ENCODE peak calls at places on chromosomes 2 and 18, in four cellular contexts. One of them, this sample, is unnamed.

GRCh38 chr18:51716277-51716676 is 518.8 kb upstream of the MEX3C start:
- DNase-seq in HL-60: no peak
- DNase-seq in K562: no peak
- DNase-seq in GM12878: no peak
- DNase-seq in this sample: no peak

GRCh38 chr18:47184419-47185050 is 8.4 kb upstream of the IER3IP1 start:
- DNase-seq in K562: peak
- DNase-seq in HL-60: peak
- DNase-seq in GM12878: no peak
- DNase-seq in this sample: no peak

GRCh38 chr2:120250640-120251039 is 2.0 kb upstream of the RALB start:
- DNase-seq in GM12878: no peak
- DNase-seq in HL-60: no peak
- DNase-seq in K562: no peak
- DNase-seq in this sample: no peak

GRCh38 chr2:234795974-234796690 is 155.7 kb upstream of the SH3BP4 start:
- DNase-seq in K562: no peak
- DNase-seq in GM12878: no peak
- DNase-seq in HL-60: no peak
- DNase-seq in this sample: no peak

GRCh38 chr2:2647156-2647555 is 316.1 kb upstream of the MYT1L start:
- DNase-seq in GM12878: no peak
- DNase-seq in HL-60: no peak
- DNase-seq in K562: no peak
- DNase-seq in this sample: no peak

GRCh38 chr2:102664439-102665042 is 45.2 kb downstream of the SLC9A2 start:
- DNase-seq in GM12878: peak
- DNase-seq in HL-60: no peak
- DNase-seq in K562: peak
- DNase-seq in this sample: no peak

GRCh38 chr2:145257931-145258330 is 738.0 kb upstream of the ZEB2 start:
- DNase-seq in HL-60: no peak
- DNase-seq in GM12878: no peak
- DNase-seq in K562: no peak
- DNase-seq in this sample: no peak

GRCh38 chr2:127605691-127606277 is 40.2 kb upstream of the GPR17 start:
- DNase-seq in HL-60: no peak
- DNase-seq in K562: no peak
- DNase-seq in GM12878: no peak
- DNase-seq in this sample: no peak

GRCh38 chr18:51236225-51236624 is 38.7 kb upstream of the MEX3C start:
- DNase-seq in GM12878: no peak
- DNase-seq in K562: peak
- DNase-seq in HL-60: peak
- DNase-seq in this sample: no peak

GRCh38 chr18:48007955-48008701 is 77.7 kb upstream of the SMAD2 start:
- DNase-seq in K562: peak
- DNase-seq in GM12878: no peak
- DNase-seq in HL-60: no peak
- DNase-seq in this sample: peak

GRCh38 chr2:63622751-63623150 is 34.0 kb downstream of the MDH1 start:
- DNase-seq in K562: no peak
- DNase-seq in GM12878: no peak
- DNase-seq in HL-60: no peak
- DNase-seq in this sample: no peak

GRCh38 chr2:120809576-120810440 is 74.1 kb downstream of the GLI2 start:
- DNase-seq in GM12878: no peak
- DNase-seq in K562: no peak
- DNase-seq in HL-60: no peak
- DNase-seq in this sample: no peak

GRCh38 chr2:106885981-106886915 is at the start of gene ST6GAL2:
- DNase-seq in GM12878: no peak
- DNase-seq in HL-60: no peak
- DNase-seq in K562: no peak
- DNase-seq in this sample: peak

GRCh38 chr2:70111752-70112591 is 24.7 kb downstream of the PCBP1 start:
- DNase-seq in HL-60: no peak
- DNase-seq in GM12878: no peak
- DNase-seq in K562: peak
- DNase-seq in this sample: no peak

GRCh38 chr2:237296756-237297155 is 117.2 kb downstream of the COL6A3 start:
- DNase-seq in GM12878: no peak
- DNase-seq in HL-60: no peak
- DNase-seq in K562: no peak
- DNase-seq in this sample: no peak

GRCh38 chr18:27017901-27018500 is 152.5 kb upstream of the AQP4 start:
- DNase-seq in HL-60: no peak
- DNase-seq in K562: no peak
- DNase-seq in GM12878: no peak
- DNase-seq in this sample: no peak

GRCh38 chr2:158740591-158740990 is 54.5 kb upstream of the DAPL1 start:
- DNase-seq in GM12878: no peak
- DNase-seq in K562: no peak
- DNase-seq in HL-60: no peak
- DNase-seq in this sample: no peak

GRCh38 chr2:7672027-7672684 is 754.9 kb downstream of the RNF144A start:
- DNase-seq in K562: peak
- DNase-seq in HL-60: peak
- DNase-seq in GM12878: peak
- DNase-seq in this sample: no peak

GRCh38 chr2:76579911-76580310 is 869.2 kb upstream of the GCFC2 start:
- DNase-seq in GM12878: no peak
- DNase-seq in HL-60: no peak
- DNase-seq in K562: no peak
- DNase-seq in this sample: no peak

GRCh38 chr18:21489119-21489750 is 111.3 kb downstream of the ESCO1 start:
- DNase-seq in K562: peak
- DNase-seq in HL-60: peak
- DNase-seq in GM12878: no peak
- DNase-seq in this sample: peak

GRCh38 chr2:25700221-25700660 is 26.9 kb upstream of the DTNB start:
- DNase-seq in HL-60: peak
- DNase-seq in K562: peak
- DNase-seq in GM12878: no peak
- DNase-seq in this sample: peak

GRCh38 chr18:41457730-41458129 is 497.3 kb upstream of the PIK3C3 start:
- DNase-seq in HL-60: no peak
- DNase-seq in K562: no peak
- DNase-seq in GM12878: no peak
- DNase-seq in this sample: no peak

GRCh38 chr18:75472906-75473305 is 45.4 kb upstream of the SMIM21 start:
- DNase-seq in K562: no peak
- DNase-seq in GM12878: no peak
- DNase-seq in HL-60: no peak
- DNase-seq in this sample: no peak

GRCh38 chr2:99868260-99868659 is 274.1 kb downstream of the AFF3 start:
- DNase-seq in GM12878: no peak
- DNase-seq in HL-60: no peak
- DNase-seq in K562: no peak
- DNase-seq in this sample: no peak

GRCh38 chr2:149993316-149993715 is 405.7 kb upstream of the MMADHC start:
- DNase-seq in HL-60: no peak
- DNase-seq in GM12878: no peak
- DNase-seq in K562: no peak
- DNase-seq in this sample: no peak

GRCh38 chr2:237692601-237693079 is 65.3 kb downstream of the LRRFIP1 start:
- DNase-seq in K562: no peak
- DNase-seq in GM12878: no peak
- DNase-seq in HL-60: no peak
- DNase-seq in this sample: no peak

GRCh38 chr2:241225983-241226382 is 37.5 kb downstream of the ANO7 start:
- DNase-seq in HL-60: no peak
- DNase-seq in GM12878: no peak
- DNase-seq in K562: no peak
- DNase-seq in this sample: no peak

GRCh38 chr18:79684283-79684631 is 4.7 kb downstream of the CTDP1 start:
- DNase-seq in K562: no peak
- DNase-seq in HL-60: no peak
- DNase-seq in GM12878: no peak
- DNase-seq in this sample: no peak

DNA sequence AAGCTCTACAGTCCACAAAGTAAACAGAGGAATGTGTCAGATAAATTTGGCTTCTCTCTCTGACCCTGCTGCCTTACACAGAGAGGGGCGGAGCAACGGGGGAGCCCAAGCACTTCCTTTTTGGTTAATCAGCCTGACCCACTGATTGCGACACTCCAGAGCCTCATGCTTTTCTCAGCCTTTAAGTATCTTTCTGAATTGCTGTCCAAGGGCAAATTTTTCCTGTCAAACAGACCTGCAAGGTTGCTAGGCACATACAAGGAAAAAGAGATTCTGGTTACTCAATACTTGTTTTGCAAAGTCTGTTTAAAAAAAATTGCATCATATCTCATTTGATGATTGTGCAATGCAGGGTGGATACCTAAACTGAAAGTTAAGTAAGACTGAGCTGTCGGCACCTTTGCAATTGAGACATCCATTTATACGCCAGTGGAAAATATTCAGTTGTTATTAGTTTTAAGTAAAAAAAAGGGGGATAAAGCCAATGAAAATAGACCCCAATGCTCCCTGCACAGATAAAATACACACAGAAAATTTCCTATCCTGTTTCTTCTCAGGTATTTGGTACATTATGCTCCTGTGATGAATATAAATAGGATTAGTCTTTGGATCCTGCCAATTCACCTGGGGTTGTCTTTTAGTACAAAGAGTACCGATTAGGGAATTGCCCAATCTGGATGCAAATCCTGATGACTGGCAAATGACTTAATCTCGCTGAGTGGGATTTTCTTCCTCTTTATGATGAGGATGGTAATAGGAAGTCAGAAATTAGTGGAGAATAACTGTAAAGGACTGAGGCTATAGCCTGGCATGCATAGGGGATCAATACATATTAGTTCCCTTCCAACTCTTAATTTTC is 260.2 kb upstream of the TRIB2 start:
- DNase-seq in GM12878: peak
- DNase-seq in HL-60: peak
- DNase-seq in K562: peak
- DNase-seq in this sample: peak
- TF ChIP-seq POLR2AphosphoS5 in GM12878: no peak
- TF ChIP-seq POLR2AphosphoS5 in HL-60: peak
- TF ChIP-seq POLR2AphosphoS5 in K562: peak
- TF ChIP-seq POLR2AphosphoS5 in this sample: no peak

GRCh38 chr2:227655454-227655853 is 11.2 kb upstream of the SCYGR5 start:
- DNase-seq in K562: peak
- DNase-seq in HL-60: peak
- DNase-seq in GM12878: no peak
- DNase-seq in this sample: no peak

GRCh38 chr2:227657204-227657845 is 9.3 kb upstream of the SCYGR5 start:
- DNase-seq in GM12878: no peak
- DNase-seq in HL-60: no peak
- DNase-seq in K562: no peak
- DNase-seq in this sample: no peak

DNA sequence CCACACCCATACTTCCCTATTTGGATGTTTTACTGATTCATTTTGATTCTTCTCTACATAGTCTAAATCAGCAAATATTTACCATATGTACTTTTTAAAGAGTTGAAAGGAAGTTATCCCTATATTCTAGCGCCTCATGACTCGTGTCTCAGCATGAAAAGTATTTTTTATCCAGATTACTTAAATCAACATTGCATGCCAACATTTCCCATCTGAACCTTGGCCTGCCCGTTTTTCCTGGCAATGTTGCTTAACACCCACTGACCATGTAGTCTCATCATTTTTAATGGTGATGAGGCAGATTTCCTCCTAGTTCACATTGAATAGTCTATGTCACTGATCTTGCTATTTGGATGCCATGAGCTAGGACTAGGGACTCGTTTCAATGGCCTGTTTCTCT is 13.2 kb upstream of the SCYGR5 start:
- DNase-seq in HL-60: no peak
- DNase-seq in K562: no peak
- DNase-seq in GM12878: no peak
- DNase-seq in this sample: no peak
- TF ChIP-seq SPI1 in HL-60: no peak
- TF ChIP-seq SPI1 in K562: no peak
- TF ChIP-seq SPI1 in GM12878: no peak
- TF ChIP-seq SPI1 in this sample: no peak

DNA sequence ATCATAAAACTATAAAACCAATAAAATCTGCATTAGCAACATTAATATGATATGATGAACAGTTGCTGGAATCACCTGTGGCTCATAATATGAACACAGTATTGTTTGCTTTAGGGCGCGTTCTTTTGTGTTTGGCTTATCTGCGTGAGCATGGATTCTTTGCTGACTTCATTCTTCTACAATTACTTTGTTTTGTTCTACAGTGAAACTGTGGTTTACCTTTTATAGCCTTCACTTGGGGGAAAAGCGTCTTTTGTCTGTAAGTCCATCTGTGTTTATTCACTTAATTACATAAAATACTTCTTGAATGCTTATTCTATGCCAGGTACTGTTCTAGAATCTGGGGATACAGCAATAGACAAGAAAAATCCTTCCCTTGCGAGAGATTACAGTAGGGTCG is 74.0 kb upstream of the SEC11C start:
- DNase-seq in HL-60: no peak
- DNase-seq in K562: no peak
- DNase-seq in GM12878: no peak
- DNase-seq in this sample: no peak
- TF ChIP-seq POLR2AphosphoS5 in HL-60: no peak
- TF ChIP-seq POLR2AphosphoS5 in K562: no peak
- TF ChIP-seq POLR2AphosphoS5 in GM12878: no peak
- TF ChIP-seq POLR2AphosphoS5 in this sample: no peak

GRCh38 chr2:216880509-216881184 is 20.8 kb upstream of the TNP1 start:
- DNase-seq in HL-60: no peak
- DNase-seq in K562: peak
- DNase-seq in GM12878: no peak
- DNase-seq in this sample: no peak
- TF ChIP-seq SPI1 in HL-60: no peak
- TF ChIP-seq SPI1 in K562: no peak
- TF ChIP-seq SPI1 in GM12878: no peak
- TF ChIP-seq SPI1 in this sample: no peak

GRCh38 chr2:105007367-105007766 is 30.5 kb upstream of the MRPS9 start:
- DNase-seq in K562: no peak
- DNase-seq in GM12878: no peak
- DNase-seq in HL-60: no peak
- DNase-seq in this sample: no peak

GRCh38 chr2:105005170-105005569 is 32.7 kb upstream of the MRPS9 start:
- DNase-seq in GM12878: no peak
- DNase-seq in K562: no peak
- DNase-seq in HL-60: no peak
- DNase-seq in this sample: no peak

GRCh38 chr2:105005601-105006000 is 32.3 kb upstream of the MRPS9 start:
- DNase-seq in K562: no peak
- DNase-seq in HL-60: no peak
- DNase-seq in GM12878: no peak
- DNase-seq in this sample: no peak
- TF ChIP-seq POLR2AphosphoS5 in K562: no peak
- TF ChIP-seq POLR2AphosphoS5 in HL-60: no peak
- TF ChIP-seq POLR2AphosphoS5 in GM12878: no peak
- TF ChIP-seq POLR2AphosphoS5 in this sample: no peak

GRCh38 chr18:54254265-54254758 is 15.0 kb upstream of the POLI start:
- DNase-seq in HL-60: no peak
- DNase-seq in GM12878: no peak
- DNase-seq in K562: no peak
- DNase-seq in this sample: no peak
- TF ChIP-seq SPI1 in HL-60: no peak
- TF ChIP-seq SPI1 in GM12878: no peak
- TF ChIP-seq SPI1 in K562: no peak
- TF ChIP-seq SPI1 in this sample: no peak